ENCODE peak calls at places on chromosomes 13 and 19, in six cellular contexts. H is astrocyte of the cerebellum, L is Panc1, G is lower leg skin, A is kidney epithelial cell, R is dorsolateral prefrontal cortex. B is an unnamed sample.

GRCh38 chr19:7833225-7834156 is 3.5 kb downstream of the EVI5L start:
- DNase-seq in H (no peak), L (no peak), G (peak; percentile 94), A (no peak), R (peak; percentile 69), B (no peak)

GRCh38 chr13:39330504-39330903 is 272.5 kb downstream of the LHFPL6 start:
- DNase-seq in H (no peak), L (no peak), G (no peak), A (no peak), R (no peak), B (no peak)

GRCh38 chr13:109869312-109870237 is 83.2 kb upstream of the IRS2 start:
- DNase-seq in H (no peak), L (no peak), G (no peak), A (peak; percentile 47), R (peak; percentile 84), B (peak; percentile 5)

GRCh38 chr19:5959260-5960004 is 18.5 kb downstream of the RANBP3 start:
- DNase-seq in H (no peak), L (no peak), G (no peak), A (no peak), R (no peak), B (no peak)

GRCh38 chr19:873084-874019 is 13.9 kb downstream of the CFD start:
- DNase-seq in H (no peak), L (no peak), G (no peak), A (no peak), R (no peak), B (no peak)

GRCh38 chr13:77002590-77003190 is 10.8 kb downstream of the CLN5 start:
- DNase-seq in H (no peak), L (no peak), G (no peak), A (no peak), R (no peak), B (no peak)

GRCh38 chr19:58054792-58055482 is 4.1 kb upstream of the ZNF135 start:
- DNase-seq in H (no peak), L (no peak), G (no peak), A (no peak), R (peak; percentile 89), B (no peak)

GRCh38 chr19:33469171-33470039 is 52.2 kb downstream of the PEPD start:
- DNase-seq in H (no peak), L (no peak), G (peak; percentile 78), A (no peak), R (peak; percentile 73), B (no peak)

GRCh38 chr19:1653300-1653628 is 849 bp upstream of the TCF3 start:
- DNase-seq in H (no peak), L (no peak), G (no peak), A (no peak), R (no peak), B (no peak)

GRCh38 chr19:10462557-10462956 is 40.6 kb downstream of the KEAP1 start:
- DNase-seq in H (no peak), L (no peak), G (no peak), A (no peak), R (no peak), B (no peak)

GRCh38 chr19:32570081-32570785 is 10.8 kb upstream of the PDCD5 start:
- DNase-seq in H (peak; percentile 26), L (peak; percentile 52), G (no peak), A (no peak), R (peak; percentile 67), B (peak; percentile 13)

GRCh38 chr13:35764359-35765015 is 288.0 kb upstream of the MAB21L1 start:
- DNase-seq in H (peak; percentile 38), L (no peak), G (no peak), A (no peak), R (no peak), B (no peak)

GRCh38 chr13:88461272-88462009 is 790.3 kb downstream of the SLITRK5 start:
- DNase-seq in H (no peak), L (no peak), G (no peak), A (no peak), R (no peak), B (no peak)

GRCh38 chr19:49348305-49349188 is 13.3 kb downstream of the CD37 start:
- DNase-seq in H (no peak), L (no peak), G (no peak), A (no peak), R (no peak), B (no peak)

GRCh38 chr13:20997301-20998061 is 63.9 kb downstream of the LATS2 start:
- DNase-seq in H (peak; percentile 91), L (no peak), G (peak; percentile 80), A (peak; percentile 43), R (no peak), B (peak; percentile 95)

GRCh38 chr13:46179576-46180368 is 2.2 kb downstream of the LCP1 start:
- DNase-seq in H (no peak), L (no peak), G (peak; percentile 90), A (no peak), R (no peak), B (no peak)

GRCh38 chr13:49455016-49455398 is 10.9 kb downstream of the SETDB2 start:
- DNase-seq in H (no peak), L (no peak), G (no peak), A (no peak), R (no peak), B (no peak)

GRCh38 chr13:49098198-49098597 is 121.9 kb upstream of the MLNR start:
- DNase-seq in H (peak; percentile 59), L (no peak), G (no peak), A (peak; percentile 63), R (no peak), B (peak; percentile 90)

GRCh38 chr13:50693755-50694154 is 149.7 kb downstream of the DLEU7 start:
- DNase-seq in H (peak; percentile 57), L (no peak), G (no peak), A (no peak), R (no peak), B (no peak)

GRCh38 chr13:84080748-84081530 is 198.7 kb upstream of the SLITRK1 start:
- DNase-seq in H (no peak), L (no peak), G (no peak), A (no peak), R (no peak), B (no peak)

GRCh38 chr13:102911336-102911735 is 65.5 kb downstream of the ERCC5 start:
- DNase-seq in H (no peak), L (no peak), G (no peak), A (no peak), R (no peak), B (no peak)

GRCh38 chr13:28650284-28650683 is 8.6 kb upstream of the POMP start:
- DNase-seq in H (no peak), L (no peak), G (no peak), A (no peak), R (no peak), B (no peak)

GRCh38 chr13:44238011-44238421 is 135.6 kb upstream of the SERP2 start:
- DNase-seq in H (no peak), L (no peak), G (peak; percentile 64), A (no peak), R (no peak), B (peak; percentile 50)

GRCh38 chr19:44260695-44261446 is 1.2 kb downstream of the ZNF233 start:
- DNase-seq in H (no peak), L (no peak), G (no peak), A (no peak), R (no peak), B (no peak)

GRCh38 chr19:32041681-32042292 is 303.6 kb upstream of the ZNF507 start:
- DNase-seq in H (peak; percentile 18), L (no peak), G (no peak), A (no peak), R (peak; percentile 59), B (no peak)

GRCh38 chr13:110193491-110193890 is 113.5 kb downstream of the COL4A1 start:
- DNase-seq in H (no peak), L (no peak), G (no peak), A (no peak), R (no peak), B (no peak)

GRCh38 chr13:50448535-50448981 is 394.9 kb downstream of the DLEU7 start:
- DNase-seq in H (no peak), L (no peak), G (no peak), A (peak; percentile 25), R (no peak), B (no peak)

GRCh38 chr19:47681388-47681787 is 31.8 kb upstream of the EHD2 start:
- DNase-seq in H (no peak), L (no peak), G (no peak), A (no peak), R (no peak), B (no peak)

GRCh38 chr19:47681936-47682335 is 31.3 kb upstream of the EHD2 start:
- DNase-seq in H (no peak), L (no peak), G (no peak), A (no peak), R (no peak), B (no peak)

GRCh38 chr19:47679922-47680857 is 33.0 kb upstream of the EHD2 start:
- DNase-seq in H (no peak), L (no peak), G (no peak), A (no peak), R (no peak), B (no peak)

GRCh38 chr19:47679251-47679900 is 33.8 kb upstream of the EHD2 start:
- DNase-seq in H (no peak), L (no peak), G (peak; percentile 80), A (no peak), R (no peak), B (no peak)

GRCh38 chr19:47680858-47681332 is 32.3 kb upstream of the EHD2 start:
- DNase-seq in H (no peak), L (no peak), G (peak; percentile 84), A (no peak), R (no peak), B (no peak)
- H3K4me3 ChIP-seq in H (no peak overlapping the region), L (no peak overlapping the region), G (no peak overlapping the region), A (no peak overlapping the region), R (no peak overlapping the region), B (no peak overlapping the region)

GRCh38 chr19:50536662-50537305 is 23.1 kb upstream of the ASPDH start:
- DNase-seq in H (no peak), L (no peak), G (no peak), A (no peak), R (peak; percentile 76), B (no peak)
- TF ChIP-seq CTCF in H (no peak), L (no peak), G (no peak), A (no peak), R (no peak), B (no peak)

GRCh38 chr13:106161186-106161585 is 374.3 kb downstream of the EFNB2 start:
- DNase-seq in H (no peak), L (no peak), G (no peak), A (no peak), R (no peak), B (no peak)
- H3K4me3 ChIP-seq in H (no peak overlapping the region), L (no peak overlapping the region), G (no peak overlapping the region), A (no peak overlapping the region), R (no peak overlapping the region), B (no peak overlapping the region)

DNA sequence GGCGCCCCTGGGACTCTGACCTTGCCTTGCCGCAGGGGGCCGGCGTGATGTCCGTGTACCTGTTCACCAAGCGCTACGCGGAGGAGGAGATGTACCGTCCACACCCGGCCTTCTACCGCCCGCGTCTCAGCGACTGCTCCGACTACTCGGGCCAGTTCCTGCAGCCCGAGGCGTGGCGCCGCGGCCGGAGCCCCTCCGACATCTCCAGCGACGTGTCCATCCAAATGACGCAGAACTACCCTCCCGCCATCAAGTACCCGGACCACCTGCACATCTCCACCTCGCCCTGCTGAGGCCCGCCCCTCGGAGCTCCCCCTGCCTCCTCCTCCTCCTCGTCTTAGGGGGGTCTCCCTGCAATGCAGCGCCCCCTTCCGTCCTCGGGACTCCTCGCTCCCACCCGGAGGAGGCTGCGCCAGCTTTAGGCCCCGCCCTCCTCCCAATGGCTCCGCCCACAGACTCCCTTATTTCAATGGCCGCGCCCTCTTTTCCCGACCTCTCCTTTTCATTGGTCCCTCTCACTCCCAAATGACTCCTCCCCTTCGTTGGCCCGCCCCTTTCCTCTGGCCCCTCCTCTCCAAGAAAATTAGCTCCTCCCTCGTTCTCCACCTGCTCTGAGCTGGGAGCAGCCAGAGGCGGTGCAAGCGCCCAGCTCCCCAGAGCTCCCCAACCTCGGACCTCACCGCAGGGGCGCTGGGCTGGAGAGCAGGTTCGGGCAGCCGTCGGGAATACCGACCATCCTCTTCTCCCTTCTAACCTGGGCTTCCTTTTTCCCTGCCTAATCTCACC is 20.5 kb upstream of the CACNG8 start:
- DNase-seq in H (no peak), L (no peak), G (no peak), A (no peak), R (no peak), B (no peak)
- TF ChIP-seq CTCF in H (no peak), L (no peak), G (no peak), A (no peak), R (no peak), B (no peak)

B was measured in AG09309.